ENCODE peak calls at places on chromosomes 2 and 18, in four cellular contexts. R, A, E and Q are unnamed samples.

GRCh38 chr18:48711651-48712486 is 173.0 kb downstream of the CTIF start:
- DNase-seq in A (peak), E (no peak), R (peak), Q (peak)

GRCh38 chr2:129459881-129460280 is 519.6 kb upstream of the RAB6C start:
- DNase-seq in A (no peak), R (no peak), E (no peak), Q (no peak)

GRCh38 chr2:172672114-172672513 is 63.5 kb upstream of the RAPGEF4 start:
- DNase-seq in R (no peak), E (no peak), A (no peak), Q (no peak)

GRCh38 chr18:21760321-21760720 is 19.7 kb downstream of the MIB1 start:
- DNase-seq in A (no peak), R (no peak), E (no peak), Q (no peak)

GRCh38 chr2:162232027-162232426 is 11.2 kb downstream of the FAP start:
- DNase-seq in A (no peak), R (no peak), E (no peak), Q (no peak)

GRCh38 chr2:33342705-33343104 is 133.7 kb upstream of the RASGRP3 start:
- DNase-seq in A (no peak), E (no peak), R (no peak), Q (no peak)

GRCh38 chr2:109500910-109501309 is 112.9 kb downstream of the SEPTIN10 start:
- DNase-seq in E (no peak), R (no peak), A (no peak), Q (no peak)

GRCh38 chr18:35463050-35463449 is 34.7 kb downstream of the INO80C start:
- DNase-seq in A (peak), E (no peak), R (no peak), Q (no peak)

GRCh38 chr18:59961086-59961485 is 61.3 kb downstream of the PMAIP1 start:
- DNase-seq in R (no peak), A (peak), E (no peak), Q (no peak)

GRCh38 chr18:79911009-79911870 is 40.2 kb downstream of the SLC66A2 start:
- DNase-seq in R (no peak), E (no peak), A (no peak), Q (no peak)

GRCh38 chr2:227228061-227228667 is 63.7 kb downstream of the COL4A3 start:
- DNase-seq in E (no peak), R (no peak), A (no peak), Q (no peak)

GRCh38 chr2:42171396-42171971 is 2.3 kb downstream of the EML4 start:
- DNase-seq in E (no peak), A (no peak), R (peak), Q (no peak)

GRCh38 chr2:40317047-40317446 is 134.8 kb downstream of the SLC8A1 start:
- DNase-seq in A (no peak), E (no peak), R (no peak), Q (no peak)

GRCh38 chr2:45612265-45612664 is 1.2 kb upstream of the SRBD1 start:
- DNase-seq in R (no peak), A (no peak), E (no peak), Q (no peak)

GRCh38 chr2:155151472-155151871 is 453.0 kb downstream of the KCNJ3 start:
- DNase-seq in E (no peak), A (no peak), R (no peak), Q (no peak)

GRCh38 chr2:16684676-16685339 is 19.2 kb upstream of the CYRIA start:
- DNase-seq in A (no peak), R (no peak), E (no peak), Q (no peak)

GRCh38 chr2:171703574-171704347 is 16.5 kb downstream of the DYNC1I2 start:
- DNase-seq in A (peak), R (peak), E (no peak), Q (no peak)

GRCh38 chr18:6203791-6204190 is 210.9 kb downstream of the L3MBTL4 start:
- DNase-seq in E (no peak), R (no peak), A (no peak), Q (no peak)

GRCh38 chr2:237397072-237397471 is 16.9 kb downstream of the COL6A3 start:
- DNase-seq in R (no peak), A (no peak), E (no peak), Q (no peak)

GRCh38 chr18:63074987-63075404 is 244.6 kb downstream of the BCL2 start:
- DNase-seq in E (no peak), A (peak), R (peak), Q (peak)

GRCh38 chr2:225052703-225053102 is 10.4 kb upstream of the DOCK10 start:
- DNase-seq in E (no peak), A (no peak), R (no peak), Q (no peak)

GRCh38 chr18:48893559-48894265 is 57.1 kb downstream of the SMAD7 start:
- DNase-seq in E (no peak), A (no peak), R (peak), Q (no peak)

DNA sequence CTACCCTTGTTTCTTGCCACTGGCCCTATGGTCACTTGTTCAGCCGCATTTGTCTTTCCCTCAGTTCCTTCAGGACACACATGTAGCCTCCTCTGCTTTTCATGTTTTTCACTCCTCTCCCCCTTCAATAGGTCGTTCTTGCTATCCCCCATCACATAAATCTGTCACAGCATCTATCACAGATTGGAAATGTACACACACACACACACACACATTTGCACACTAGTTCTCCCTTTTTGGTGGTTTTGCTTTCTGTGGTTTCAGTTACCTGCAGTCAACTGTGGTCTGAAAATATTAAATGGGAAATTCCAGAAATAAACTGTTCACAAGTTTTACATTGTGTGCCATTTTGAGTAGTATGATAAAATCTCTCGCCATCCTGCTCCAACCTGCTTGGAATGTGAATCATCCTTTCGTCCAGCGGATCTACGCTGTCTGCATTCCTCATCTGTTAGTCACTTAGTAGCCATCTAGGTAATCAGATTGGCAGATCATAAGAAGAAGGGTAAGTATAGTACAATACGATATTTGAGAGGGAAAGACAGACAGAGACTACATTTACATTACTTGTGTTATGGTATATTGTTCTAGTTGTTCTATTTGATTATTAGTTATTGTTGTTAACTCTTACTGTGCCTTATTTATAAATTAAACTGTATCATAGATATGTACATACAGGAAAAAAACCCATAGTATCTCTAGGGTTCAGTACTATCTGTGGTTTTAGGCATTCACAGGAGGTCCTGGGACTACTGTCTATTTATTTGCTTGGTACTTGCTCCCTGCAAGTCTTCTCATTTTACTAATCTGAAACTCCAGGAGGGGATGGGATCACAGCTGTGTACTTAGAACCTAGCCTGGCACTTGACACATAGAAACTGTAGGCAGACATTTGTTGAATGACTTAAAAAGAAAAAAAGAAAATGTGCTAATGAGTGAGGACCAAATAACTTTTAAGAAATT is 86.1 kb upstream of the PNPT1 start:
- DNase-seq in E (no peak), A (no peak), R (peak), Q (no peak)
- TF ChIP-seq ETV6 in E (no peak), A (no peak), R (no peak), Q (no peak)

GRCh38 chr2:207528980-207529329 is 807 bp upstream of the CREB1 start:
- DNase-seq in A (peak), R (peak), E (no peak), Q (no peak)
- TF ChIP-seq CREB1 in A (no peak), R (no peak), E (no peak), Q (no peak)

GRCh38 chr18:25239636-25240468 is 112.1 kb downstream of the ZNF521 start:
- DNase-seq in R (no peak), A (peak), E (no peak), Q (no peak)
- TF ChIP-seq ETV6 in R (no peak), A (no peak), E (no peak), Q (no peak)

GRCh38 chr2:98824256-98825042 is 93.5 kb upstream of the MGAT4A start:
- DNase-seq in E (no peak), A (no peak), R (no peak), Q (no peak)
- TF ChIP-seq CREB1 in E (no peak), A (no peak), R (no peak), Q (no peak)

DNA sequence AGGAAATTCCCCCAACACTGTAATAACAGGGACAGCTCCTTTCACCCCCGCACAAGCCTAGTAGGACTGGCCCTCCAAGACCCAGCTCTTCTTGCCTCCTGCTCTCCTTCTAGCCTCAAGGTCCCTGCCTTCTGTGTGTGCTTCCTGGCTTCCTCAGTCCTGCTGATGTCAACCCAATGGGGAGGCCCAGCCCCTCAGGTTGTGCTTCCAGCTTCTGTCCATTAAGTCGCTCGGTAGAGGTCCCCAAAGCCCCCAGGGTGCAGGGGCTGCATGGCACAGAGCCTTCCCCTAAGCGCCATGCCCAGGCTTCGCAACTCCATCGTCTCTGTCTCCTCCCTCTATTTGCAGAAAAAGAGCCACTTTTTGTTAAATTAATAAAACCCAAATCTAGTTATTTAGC is 39.0 kb downstream of the BOK start:
- DNase-seq in E (no peak), A (no peak), R (no peak), Q (no peak)
- TF ChIP-seq ETV6 in E (no peak), A (no peak), R (no peak), Q (no peak)

GRCh38 chr18:40371673-40372072 is 1583.4 kb upstream of the PIK3C3 start:
- DNase-seq in A (no peak), E (no peak), R (no peak), Q (no peak)

GRCh38 chr18:40365526-40365925 is 1589.5 kb upstream of the PIK3C3 start:
- DNase-seq in A (no peak), R (no peak), E (no peak), Q (no peak)

GRCh38 chr18:40366521-40366920 is 1588.5 kb upstream of the PIK3C3 start:
- DNase-seq in E (no peak), R (no peak), A (no peak), Q (no peak)

GRCh38 chr18:40367576-40367975 is 1587.5 kb upstream of the PIK3C3 start:
- DNase-seq in A (no peak), R (no peak), E (no peak), Q (no peak)
- TF ChIP-seq CREB1 in A (no peak), R (no peak), E (no peak), Q (no peak)

GRCh38 chr2:8872821-8873432 is 35.5 kb upstream of the KIDINS220 start:
- DNase-seq in E (peak), R (peak), A (peak), Q (no peak)
- TF ChIP-seq ETV6 in E (no peak), R (no peak), A (no peak), Q (no peak)

GRCh38 chr2:239936838-239937581 is 88.1 kb downstream of the NDUFA10 start:
- DNase-seq in E (no peak), R (no peak), A (no peak), Q (peak)

GRCh38 chr2:239937866-239938640 is 87.1 kb downstream of the NDUFA10 start:
- DNase-seq in E (no peak), A (no peak), R (no peak), Q (peak)

GRCh38 chr2:239935789-239936758 is 89.1 kb downstream of the NDUFA10 start:
- DNase-seq in A (no peak), E (no peak), R (peak), Q (peak)

GRCh38 chr2:239932881-239933735 is 92.0 kb downstream of the NDUFA10 start:
- DNase-seq in E (no peak), A (no peak), R (no peak), Q (peak)

GRCh38 chr2:239934571-239935171 is 90.5 kb downstream of the NDUFA10 start:
- DNase-seq in E (no peak), R (peak), A (peak), Q (peak)
- TF ChIP-seq CREB1 in E (no peak), R (no peak), A (no peak), Q (no peak)